ENCODE peak calls at places on chromosomes 1 and 21, in ten cellular contexts. R is activated CD4-positive, alpha-beta T cell treated with anti-CD3 and anti-CD28 coated beads for 48 hours; X is T-helper 2 cell; U is iPS-NIHi11; Z is HS-5; P is progenitor cell of endocrine pancreas; C is thyroid gland; L is EL; B is activated naive CD8-positive, alpha-beta T cell treated with anti-CD3 and anti-CD28 coated beads, Interleukin-2, amount 50 U/mL, for 24 hours; A is sciatic nerve. O is an unnamed sample.

GRCh38 chr1:25468037-25468436 is 37.3 kb downstream of the MACO1 start:
- DNase-seq in P (no peak), C (no peak), A (no peak), B (no peak), R (no peak), U (no peak), L (no peak), X (no peak), Z (no peak), O (no peak)

GRCh38 chr1:54945393-54945936 is 35.0 kb upstream of the TMEM61 start:
- DNase-seq in Z (no peak), C (no peak), B (no peak), P (no peak), L (no peak), X (no peak), U (no peak), A (no peak), R (no peak), O (no peak)

GRCh38 chr1:169121146-169121923 is 14.8 kb downstream of the ATP1B1 start:
- DNase-seq in Z (no peak), A (no peak), L (peak), P (no peak), U (no peak), R (no peak), B (no peak), C (no peak), X (no peak), O (no peak)

GRCh38 chr1:22241811-22242210 is 98.9 kb upstream of the WNT4 start:
- DNase-seq in A (no peak), R (no peak), B (no peak), U (no peak), X (no peak), C (no peak), P (no peak), L (no peak), Z (no peak), O (no peak)

GRCh38 chr1:202689493-202690342 is 20.5 kb downstream of the SYT2 start:
- DNase-seq in B (no peak), R (no peak), U (no peak), C (no peak), L (no peak), A (no peak), P (no peak), Z (no peak), X (no peak), O (no peak)

GRCh38 chr1:10292188-10292587 is 81.8 kb downstream of the KIF1B start:
- DNase-seq in R (no peak), X (no peak), B (no peak), U (no peak), A (no peak), P (no peak), Z (no peak), L (no peak), C (no peak), O (no peak)

GRCh38 chr1:105260018-105260417 is 1510.3 kb downstream of the AMY1C start:
- DNase-seq in P (no peak), Z (no peak), C (no peak), A (no peak), X (no peak), U (no peak), B (no peak), L (no peak), R (no peak), O (no peak)

GRCh38 chr1:225766967-225767413 is 10.6 kb upstream of the SRP9 start:
- DNase-seq in X (no peak), C (no peak), P (no peak), B (no peak), R (no peak), L (peak), A (peak), U (no peak), Z (peak), O (no peak)

GRCh38 chr1:111499026-111499790 is 4.2 kb downstream of the ADORA3 start:
- DNase-seq in Z (no peak), A (no peak), P (no peak), U (no peak), R (no peak), L (no peak), B (no peak), X (no peak), C (no peak), O (no peak)

GRCh38 chr1:3736131-3736561 is 16.1 kb upstream of the CCDC27 start:
- DNase-seq in X (no peak), L (no peak), P (no peak), Z (no peak), U (no peak), A (no peak), B (no peak), R (no peak), C (peak), O (no peak)

GRCh38 chr1:41358152-41358937 is 2.9 kb upstream of the FOXO6 start:
- DNase-seq in L (no peak), X (no peak), Z (no peak), U (no peak), R (no peak), C (peak), A (peak), P (no peak), B (no peak), O (peak)

GRCh38 chr1:179589524-179589923 is 2.1 kb upstream of the TDRD5 start:
- DNase-seq in B (no peak), X (no peak), Z (no peak), U (no peak), P (no peak), R (no peak), L (no peak), C (no peak), A (no peak), O (no peak)

GRCh38 chr1:179082308-179083030 is 599 bp downstream of the TOR3A start:
- DNase-seq in R (peak), A (no peak), B (peak), P (no peak), L (peak), C (peak), X (no peak), Z (no peak), U (peak), O (peak)

GRCh38 chr1:181587870-181588438 is 104.6 kb downstream of the CACNA1E start:
- DNase-seq in B (no peak), R (peak), C (peak), L (no peak), A (no peak), X (no peak), U (peak), P (no peak), Z (no peak), O (peak)

GRCh38 chr1:64855557-64855956 is 110.7 kb downstream of the RAVER2 start:
- DNase-seq in A (no peak), P (no peak), R (no peak), X (no peak), B (no peak), Z (no peak), C (no peak), U (no peak), L (no peak), O (no peak)

GRCh38 chr21:42424848-42425602 is 21.3 kb downstream of the UBASH3A start:
- DNase-seq in Z (no peak), U (no peak), L (no peak), C (no peak), A (no peak), P (no peak), R (peak), X (no peak), B (peak), O (no peak)

GRCh38 chr1:47262787-47263413 is 30.9 kb upstream of the TAL1 start:
- DNase-seq in Z (no peak), A (no peak), B (peak), R (peak), P (no peak), X (peak), C (peak), U (peak), L (peak), O (peak)

GRCh38 chr1:197200468-197200899 is 54.0 kb upstream of the ASPM start:
- DNase-seq in X (no peak), A (no peak), U (no peak), C (peak), Z (peak), B (no peak), R (no peak), P (no peak), L (peak), O (peak)

GRCh38 chr1:163730366-163730765 is 408.6 kb downstream of the NUF2 start:
- DNase-seq in P (no peak), R (no peak), Z (no peak), X (no peak), A (no peak), U (no peak), B (no peak), L (no peak), C (no peak), O (no peak)

GRCh38 chr1:243343970-243344749 is 88.3 kb downstream of the SDCCAG8 start:
- DNase-seq in U (peak), Z (peak), P (no peak), L (peak), C (no peak), R (no peak), X (no peak), A (no peak), B (no peak), O (peak)

GRCh38 chr1:222754386-222755139 is 17.6 kb downstream of the FAM177B start:
- DNase-seq in Z (no peak), X (no peak), P (no peak), L (peak), R (no peak), B (no peak), A (peak), C (peak), U (no peak), O (no peak)

GRCh38 chr1:101288491-101288944 is 51.7 kb downstream of the S1PR1 start:
- DNase-seq in L (peak), C (peak), Z (peak), P (peak), B (peak), A (peak), X (peak), U (peak), R (peak), O (peak)

GRCh38 chr1:36476945-36477344 is 5.8 kb downstream of the CSF3R start:
- DNase-seq in X (no peak), Z (no peak), L (no peak), C (no peak), P (no peak), U (no peak), R (no peak), B (no peak), A (no peak), O (no peak)

GRCh38 chr1:153428790-153429189 is 12.5 kb downstream of the S100A7A start:
- DNase-seq in B (no peak), A (no peak), U (peak), C (no peak), Z (no peak), R (no peak), L (no peak), P (no peak), X (no peak), O (peak)

GRCh38 chr1:200733907-200734306 is 4.8 kb upstream of the CAMSAP2 start:
- DNase-seq in U (no peak), A (no peak), R (peak), Z (no peak), B (peak), C (no peak), X (no peak), P (no peak), L (no peak), O (no peak)

GRCh38 chr1:6599141-6599975 is 3.3 kb downstream of the KLHL21 start:
- DNase-seq in B (peak), L (no peak), X (peak), A (no peak), P (no peak), R (peak), Z (no peak), U (no peak), C (no peak), O (no peak)

GRCh38 chr1:226741009-226741408 is 1.9 kb upstream of the ITPKB start:
- DNase-seq in A (no peak), P (no peak), B (no peak), C (peak), U (no peak), Z (no peak), L (no peak), X (no peak), R (no peak), O (no peak)

GRCh38 chr1:94540440-94541174 is 952 bp downstream of the F3 start:
- DNase-seq in B (no peak), L (no peak), C (peak), A (no peak), Z (no peak), U (no peak), X (no peak), R (no peak), P (no peak), O (peak)

GRCh38 chr1:186925881-186926676 is 97.3 kb downstream of the PLA2G4A start:
- DNase-seq in Z (no peak), X (no peak), U (no peak), A (no peak), L (peak), R (no peak), P (no peak), B (no peak), C (no peak), O (no peak)

GRCh38 chr1:204143276-204144041 is 8.4 kb downstream of the ETNK2 start:
- DNase-seq in R (no peak), Z (no peak), C (no peak), U (no peak), X (no peak), A (no peak), P (no peak), L (no peak), B (no peak), O (no peak)

GRCh38 chr1:2198571-2198970 is 4.0 kb upstream of the FAAP20 start:
- DNase-seq in U (no peak), B (no peak), Z (no peak), L (no peak), A (no peak), C (peak), P (no peak), R (no peak), X (no peak), O (no peak)

GRCh38 chr1:235105051-235106043 is 23.3 kb downstream of the TOMM20 start:
- DNase-seq in Z (no peak), P (no peak), A (no peak), R (no peak), C (no peak), X (no peak), U (no peak), L (peak), B (peak), O (no peak)

GRCh38 chr1:171998711-171999110 is 157.4 kb downstream of the DNM3 start:
- DNase-seq in X (no peak), B (no peak), C (no peak), L (peak), A (no peak), P (no peak), U (no peak), R (no peak), Z (no peak), O (no peak)

GRCh38 chr1:24864409-24864808 is 65.7 kb downstream of the RUNX3 start:
- DNase-seq in L (no peak), C (no peak), U (peak), R (no peak), B (no peak), Z (no peak), X (no peak), A (no peak), P (no peak), O (peak)

GRCh38 chr1:55310517-55310927 is 95.4 kb upstream of the USP24 start:
- DNase-seq in C (no peak), B (peak), U (no peak), X (no peak), R (peak), A (no peak), P (no peak), L (peak), Z (peak), O (no peak)

GRCh38 chr1:34113887-34114286 is 51.1 kb downstream of the CSMD2 start:
- DNase-seq in L (no peak), B (no peak), X (no peak), P (no peak), Z (no peak), A (no peak), U (peak), C (no peak), R (no peak), O (peak)

GRCh38 chr1:63148825-63149645 is 173.3 kb upstream of the FOXD3 start:
- DNase-seq in P (peak), X (no peak), B (peak), L (peak), Z (peak), A (peak), U (peak), C (peak), R (peak), O (peak)

GRCh38 chr1:3852711-3853498 is 4.1 kb downstream of the CEP104 start:
- DNase-seq in Z (no peak), U (no peak), A (no peak), R (no peak), P (no peak), X (no peak), L (no peak), B (no peak), C (no peak), O (peak)

GRCh38 chr1:221276911-221277310 is 397.7 kb downstream of the HLX start:
- DNase-seq in X (no peak), L (no peak), A (no peak), P (no peak), R (no peak), Z (no peak), C (no peak), U (no peak), B (no peak), O (no peak)

O was measured in GM23338.